ENCODE peak calls at places on chromosomes 4 and X, in ten cellular contexts. X, T, F, R, B, L, G, Z, S and C are unnamed samples. For H3K9me3, the result is how much of the 10 kb centered on the place peaks cover.

GRCh38 chr4:139851133-139851532 is 185.5 kb downstream of the MGST2 start:
- DNase-seq in B (no peak), L (no peak), F (no peak), Z (no peak), R (no peak), G (no peak), T (no peak), S (no peak), X (no peak), C (no peak)

GRCh38 chrX:43892471-43892870 is 10.2 kb upstream of the MAOB start:
- DNase-seq in F (no peak), Z (no peak), L (no peak), R (no peak), G (no peak), B (no peak), T (no peak), S (no peak), X (no peak), C (no peak)

GRCh38 chrX:66672106-66672505 is 33.2 kb upstream of the EDA2R start:
- DNase-seq in L (peak), T (no peak), G (no peak), B (no peak), X (no peak), F (no peak), Z (no peak), S (no peak), R (no peak), C (no peak)

GRCh38 chrX:35040871-35041270 is 98.3 kb downstream of the FAM47B start:
- DNase-seq in R (no peak), G (no peak), Z (peak), S (no peak), B (no peak), X (no peak), T (no peak), F (no peak), L (no peak), C (no peak)

GRCh38 chr4:151641167-151641566 is 119.6 kb downstream of the GATB start:
- DNase-seq in S (no peak), F (no peak), G (no peak), R (no peak), Z (peak), B (no peak), L (peak), T (no peak), X (no peak), C (no peak)

GRCh38 chrX:81202989-81203388 is 1.1 kb downstream of the SH3BGRL start:
- DNase-seq in S (no peak), T (no peak), B (no peak), X (no peak), L (no peak), G (no peak), F (no peak), R (no peak), Z (no peak), C (no peak)

GRCh38 chrX:45849261-45849660 is 648.6 kb upstream of the DIPK2B start:
- DNase-seq in Z (peak), X (no peak), G (no peak), F (no peak), R (no peak), T (no peak), B (peak), L (peak), S (no peak), C (peak)

GRCh38 chr4:145083891-145084640 is 13.9 kb downstream of the ANAPC10 start:
- DNase-seq in Z (no peak), L (peak), B (no peak), R (no peak), X (no peak), F (no peak), G (no peak), S (no peak), T (no peak), C (no peak)

GRCh38 chr4:105022811-105023667 is 123.6 kb upstream of the TET2 start:
- DNase-seq in R (no peak), X (no peak), F (no peak), G (no peak), B (no peak), L (no peak), S (no peak), T (no peak), Z (peak), C (no peak)

GRCh38 chr4:156970501-156971167 is 965 bp downstream of the PDGFC start:
- DNase-seq in R (peak), G (peak), Z (peak), B (peak), T (peak), L (peak), F (no peak), S (peak), X (peak), C (peak)

GRCh38 chr4:188254211-188254610 is 115.0 kb downstream of the TRIML1 start:
- DNase-seq in F (no peak), G (no peak), X (no peak), L (no peak), T (no peak), B (no peak), R (no peak), S (no peak), Z (no peak), C (no peak)

GRCh38 chr4:96736352-96736889 is 896.5 kb downstream of the PDHA2 start:
- DNase-seq in L (peak), X (no peak), B (no peak), F (no peak), G (no peak), R (peak), Z (peak), S (no peak), T (no peak), C (no peak)
- H3K9me3 ChIP-seq in L (under half), X (under half), B (under half), F (under half), G (under half), R (under half), Z (under half), S (under half), T (under half), C (under half)

GRCh38 chr4:87005369-87005689 is 70.5 kb downstream of the AFF1 start:
- DNase-seq in B (no peak), G (no peak), F (no peak), Z (peak), L (no peak), R (no peak), T (no peak), X (no peak), S (no peak), C (no peak)
- H3K4me3 ChIP-seq in B (no peak), G (no peak), F (peak), Z (peak), L (peak), R (no peak), T (no peak), X (peak), S (no peak), C (no peak)

GRCh38 chrX:96436105-96436504 is 248.5 kb upstream of the DIAPH2 start:
- DNase-seq in F (no peak), Z (peak), R (no peak), L (peak), T (no peak), B (no peak), X (no peak), G (no peak), S (no peak), C (no peak)

GRCh38 chrX:96432647-96433046 is 252.0 kb upstream of the DIAPH2 start:
- DNase-seq in T (no peak), S (no peak), R (no peak), X (no peak), B (no peak), L (peak), F (no peak), Z (peak), G (no peak), C (no peak)

GRCh38 chrX:96433409-96434122 is 251.1 kb upstream of the DIAPH2 start:
- DNase-seq in S (no peak), X (no peak), B (no peak), T (no peak), F (no peak), R (no peak), Z (no peak), G (no peak), L (no peak), C (no peak)

GRCh38 chrX:96438803-96439202 is 245.8 kb upstream of the DIAPH2 start:
- DNase-seq in R (no peak), Z (no peak), S (no peak), L (peak), G (no peak), B (no peak), T (no peak), F (no peak), X (no peak), C (no peak)

DNA sequence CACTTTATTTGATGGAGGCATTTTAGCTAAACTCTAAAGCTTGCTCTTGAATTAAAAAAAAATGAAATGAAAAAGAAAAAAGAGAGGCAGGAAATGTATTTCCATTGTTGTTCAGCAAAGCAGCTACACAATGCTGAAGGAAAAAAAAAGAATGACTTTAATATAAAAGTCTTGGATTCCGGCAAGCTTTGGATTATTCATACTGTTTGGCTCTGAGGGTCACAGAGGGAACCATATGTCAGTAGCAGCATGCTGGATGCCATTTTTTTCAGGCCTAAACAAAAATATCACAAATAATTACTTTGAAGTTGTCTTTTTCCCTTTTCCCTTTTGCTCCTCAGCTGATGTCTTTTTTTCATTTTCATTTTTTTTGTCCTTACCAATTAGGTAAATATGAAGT is 249.0 kb upstream of the DIAPH2 start:
- DNase-seq in B (no peak), R (no peak), T (no peak), S (no peak), L (peak), F (no peak), Z (peak), X (no peak), G (no peak), C (no peak)
- H3K9me3 ChIP-seq in B (under half), R (under half), T (under half), S (under half), L (under half), F (under half), Z (under half), X (under half), G (under half), C (under half)

GRCh38 chr4:121072836-121073362 is 564 bp upstream of the NDNF start:
- DNase-seq in F (no peak), S (peak), X (no peak), T (peak), Z (no peak), B (no peak), R (no peak), G (peak), L (peak), C (no peak)
- H3K4me3 ChIP-seq in F (peak), S (peak), X (peak), T (peak), Z (peak), B (peak), R (peak), G (no peak), L (peak), C (no peak)

GRCh38 chr4:55534306-55534705 is 12.4 kb downstream of the CLOCK start:
- DNase-seq in F (no peak), S (no peak), G (no peak), X (no peak), R (no peak), L (no peak), T (no peak), Z (no peak), B (no peak), C (no peak)
- H3K9me3 ChIP-seq in F (under half), S (under half), G (under half), X (under half), R (under half), L (under half), T (under half), Z (under half), B (under half), C (under half)